ENCODE peak calls at places on chromosomes 13 and 19, in five cellular contexts. W, E, K, J and I are unnamed samples.

GRCh38 chr19:45468803-45469131 is 971 bp downstream of the FOSB start:
- DNase-seq in W (no peak), K (no peak), E (no peak), J (no peak), I (no peak)

GRCh38 chr13:108276060-108276459 is 6.5 kb downstream of the TNFSF13B start:
- DNase-seq in J (no peak), W (no peak), E (peak; percentile 71), K (no peak), I (peak; percentile 14)

GRCh38 chr13:112331675-112332074 is 44.5 kb upstream of the SPACA7 start:
- DNase-seq in W (no peak), J (no peak), E (no peak), K (no peak), I (no peak)

GRCh38 chr13:58087566-58087965 is 456.0 kb downstream of the PCDH17 start:
- DNase-seq in K (no peak), W (peak; percentile 8), E (no peak), J (no peak), I (no peak)

GRCh38 chr13:25920277-25920676 is 131.5 kb downstream of the SHISA2 start:
- DNase-seq in W (no peak), K (no peak), J (no peak), E (no peak), I (no peak)

GRCh38 chr13:90732049-90732448 is 615.4 kb upstream of the MIR17HG start:
- DNase-seq in W (peak; percentile 44), E (no peak), K (no peak), J (no peak), I (no peak)

GRCh38 chr13:96397807-96398206 is 307.9 kb downstream of the HS6ST3 start:
- DNase-seq in W (no peak), J (no peak), K (no peak), E (no peak), I (no peak)

GRCh38 chr19:39971380-39971841 is 446 bp downstream of the PSMC4 start:
- DNase-seq in W (peak; percentile 14), K (no peak), J (no peak), E (no peak), I (no peak)

GRCh38 chr19:44850641-44851109 is 4.6 kb downstream of the NECTIN2 start:
- DNase-seq in K (no peak), J (no peak), E (no peak), W (no peak), I (no peak)

GRCh38 chr19:45150731-45151725 is 9.8 kb downstream of the NKPD1 start:
- DNase-seq in E (no peak), K (no peak), W (no peak), J (peak; percentile 87), I (no peak)

GRCh38 chr19:5150902-5151741 is 182.2 kb downstream of the KDM4B start:
- DNase-seq in W (no peak), E (peak; percentile 41), J (no peak), K (no peak), I (peak; percentile 8)

GRCh38 chr19:2917275-2918184 is 16.8 kb downstream of the ZNF57 start:
- DNase-seq in E (no peak), K (no peak), J (no peak), W (no peak), I (no peak)

GRCh38 chr19:3687774-3688706 is 12.2 kb downstream of the PIP5K1C start:
- DNase-seq in J (no peak), W (peak; percentile 58), E (no peak), K (peak; percentile 55), I (no peak)

GRCh38 chr13:106533101-106533939 is 2.1 kb downstream of the EFNB2 start:
- DNase-seq in W (peak; percentile 87), K (peak; percentile 11), J (peak; percentile 91), E (peak; percentile 91), I (peak; percentile 86)

GRCh38 chr19:6038634-6039405 is 60.9 kb upstream of the RANBP3 start:
- DNase-seq in K (no peak), W (no peak), E (no peak), J (no peak), I (no peak)

GRCh38 chr13:80341098-80341701 is at the start of gene SPRY2:
- DNase-seq in J (peak; percentile 91), K (peak; percentile 12), E (peak; percentile 96), W (peak; percentile 99), I (peak; percentile 94)

GRCh38 chr19:843836-844299 is 3.1 kb downstream of the PRTN3 start:
- DNase-seq in J (no peak), K (no peak), W (no peak), E (no peak), I (peak; percentile 36)

DNA sequence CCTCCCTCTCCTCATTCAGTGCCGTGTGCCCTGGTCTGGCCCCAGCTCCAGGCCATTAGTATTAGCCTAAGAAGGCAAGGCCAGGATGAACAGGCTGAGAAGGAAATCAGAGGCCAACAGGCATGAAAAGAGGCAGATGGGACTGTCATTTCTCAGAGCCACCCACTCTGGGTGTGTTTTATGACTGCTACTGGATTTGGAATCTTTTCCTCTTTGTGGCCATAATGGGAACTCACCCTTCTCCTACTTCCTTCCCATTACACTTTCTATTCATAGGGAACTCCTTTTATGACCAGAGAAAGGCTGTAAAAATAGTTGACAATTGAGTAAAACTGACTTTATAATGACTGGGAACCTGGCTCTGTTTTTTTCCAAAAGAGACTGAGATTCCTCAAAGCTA is 17.7 kb downstream of the CEACAM8 start:
- DNase-seq in J (no peak), E (no peak), W (no peak), K (no peak), I (no peak)
- H3K27ac ChIP-seq in J (no peak overlapping the region), E (no peak overlapping the region), W (no peak overlapping the region), K (no peak overlapping the region), I (no peak overlapping the region)

GRCh38 chr19:11576186-11576585 is 1.3 kb downstream of the ACP5 start:
- DNase-seq in K (no peak), J (no peak), E (no peak), W (no peak), I (no peak)

GRCh38 chr19:11578342-11579142 is 1.1 kb upstream of the ACP5 start:
- DNase-seq in E (no peak), J (peak; percentile 17), W (peak; percentile 47), K (peak; percentile 45), I (peak; percentile 54)

GRCh38 chr19:11580665-11581418 is 3.4 kb upstream of the ACP5 start:
- DNase-seq in K (no peak), J (no peak), E (no peak), W (no peak), I (no peak)

GRCh38 chr19:11574689-11575088 is 2.8 kb downstream of the ACP5 start:
- DNase-seq in W (no peak), E (no peak), J (no peak), K (no peak), I (no peak)

GRCh38 chr19:11577451-11578341 is at the start of gene ACP5:
- DNase-seq in K (peak; percentile 23), W (peak; percentile 37), J (no peak), E (no peak), I (no peak)
- H3K27ac ChIP-seq in K (peak within 1 kb of the TSS; percentile 35), W (no peak within 1 kb of the TSS), J (no peak within 1 kb of the TSS), E (no peak within 1 kb of the TSS), I (peak within 1 kb of the TSS; percentile 41)

GRCh38 chr19:35287713-35288112 is 4.2 kb upstream of the MAG start:
- DNase-seq in E (no peak), K (no peak), J (no peak), W (no peak), I (no peak)

GRCh38 chr19:35281303-35281702 is 1.0 kb upstream of the HAMP start:
- DNase-seq in K (no peak), J (no peak), W (no peak), E (no peak), I (no peak)

GRCh38 chr19:35279985-35280821 is 2.1 kb upstream of the HAMP start:
- DNase-seq in J (no peak), K (no peak), W (no peak), E (no peak), I (no peak)

GRCh38 chr19:35288331-35288730 is 3.6 kb upstream of the MAG start:
- DNase-seq in K (no peak), E (no peak), J (no peak), W (no peak), I (no peak)

GRCh38 chr19:35284153-35285140 is 2.1 kb downstream of the HAMP start:
- DNase-seq in J (no peak), E (no peak), W (no peak), K (no peak), I (no peak)
- H3K27ac ChIP-seq in J (no peak overlapping the region), E (no peak overlapping the region), W (no peak overlapping the region), K (no peak overlapping the region), I (no peak overlapping the region)

DNA sequence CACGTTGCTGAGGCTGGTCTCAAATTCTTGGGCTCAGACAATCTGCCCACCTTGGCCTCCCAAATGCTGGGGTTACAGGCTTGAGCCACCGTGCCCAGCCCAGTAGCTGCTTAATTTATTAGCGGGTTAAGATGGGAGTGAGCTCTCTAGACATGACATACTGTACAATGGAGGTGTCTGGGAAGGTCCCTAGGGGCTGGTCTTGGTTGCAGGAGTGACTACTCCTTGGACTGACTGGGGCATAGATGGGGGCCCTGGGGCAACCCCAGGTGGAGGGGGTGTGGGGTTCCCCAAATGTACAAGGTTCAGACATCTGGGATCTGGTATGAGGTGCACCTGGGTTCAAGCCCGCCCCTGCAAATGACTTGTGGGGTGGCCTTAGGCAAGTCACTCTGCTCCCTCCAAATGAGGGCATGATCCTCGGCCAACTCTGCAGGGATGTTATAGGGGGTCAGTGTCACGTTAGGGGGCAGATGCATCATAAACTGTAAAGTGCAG is 12.8 kb downstream of the CIB3 start:
- DNase-seq in W (no peak), E (no peak), J (no peak), K (no peak), I (no peak)
- H3K27ac ChIP-seq in W (no peak overlapping the region), E (no peak overlapping the region), J (peak overlapping the region; percentile 98), K (no peak overlapping the region), I (no peak overlapping the region)

GRCh38 chr19:51331193-51331592 is 10.7 kb downstream of the VSIG10L start:
- DNase-seq in E (no peak), K (no peak), W (no peak), J (no peak), I (no peak)
- H3K27ac ChIP-seq in E (no peak overlapping the region), K (no peak overlapping the region), W (no peak overlapping the region), J (no peak overlapping the region), I (no peak overlapping the region)

GRCh38 chr13:47859129-47859528 is 141.9 kb downstream of the SUCLA2 start:
- DNase-seq in W (peak; percentile 32), J (no peak), E (no peak), K (no peak), I (no peak)
- H3K27ac ChIP-seq in W (no peak overlapping the region), J (no peak overlapping the region), E (no peak overlapping the region), K (no peak overlapping the region), I (no peak overlapping the region)

GRCh38 chr19:28065026-28065425 is 1147.9 kb downstream of the UQCRFS1 start:
- DNase-seq in E (no peak), K (no peak), J (no peak), W (peak; percentile 70), I (no peak)
- H3K27ac ChIP-seq in E (no peak overlapping the region), K (no peak overlapping the region), J (no peak overlapping the region), W (no peak overlapping the region), I (no peak overlapping the region)

DNA sequence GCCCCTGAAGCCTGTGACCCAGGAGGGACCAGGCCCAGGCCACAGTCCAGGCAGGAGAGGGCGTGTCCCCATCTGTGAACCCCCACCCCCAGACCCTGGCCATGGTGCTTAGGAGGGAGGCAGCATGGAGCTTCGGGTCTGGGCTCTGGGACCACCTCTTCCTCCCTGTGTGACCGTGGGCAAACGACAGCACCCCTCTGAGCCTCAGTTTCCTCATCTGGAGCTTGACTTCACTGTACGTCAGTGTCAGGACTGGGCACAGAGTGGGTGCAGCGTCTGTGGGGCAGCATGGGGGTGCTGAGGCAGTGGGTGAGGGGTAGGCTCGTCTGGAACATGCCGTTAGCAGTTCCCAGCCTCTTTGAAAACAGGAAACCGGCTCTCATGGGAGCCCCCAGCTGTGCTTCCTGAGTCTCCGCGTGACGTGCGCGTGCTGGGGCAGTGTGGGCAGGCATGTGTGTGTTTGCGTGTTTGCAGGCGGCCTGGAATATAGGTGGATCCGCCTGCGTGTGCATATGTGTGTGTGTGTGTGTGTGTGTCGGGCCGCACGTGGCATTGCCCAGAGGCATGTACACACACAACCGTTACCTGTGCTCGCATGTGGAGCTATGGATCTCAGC is 15.7 kb downstream of the ARRDC2 start:
- DNase-seq in W (no peak), J (no peak), K (peak; percentile 93), E (peak; percentile 94), I (peak; percentile 95)
- H3K27ac ChIP-seq in W (no peak overlapping the region), J (no peak overlapping the region), K (no peak overlapping the region), E (peak overlapping the region; percentile 97), I (peak overlapping the region; percentile 95)